ENCODE peak calls at places on chromosomes 7 and 10, in seven cellular contexts. D, C, N, L, A, U and H are unnamed samples.

GRCh38 chr7:158973941-158974785 is 117.8 kb downstream of the DYNC2I1 start:
- DNase-seq in D (no peak), C (peak; percentile 53), N (no peak), L (no peak), A (no peak), U (no peak), H (no peak)

GRCh38 chr7:121530251-121531174 is 134.4 kb upstream of the FAM3C start:
- DNase-seq in D (peak; percentile 96), C (no peak), N (no peak), L (no peak), A (peak; percentile 99), U (peak; percentile 99), H (no peak)

GRCh38 chr7:116180302-116180701 is 30.0 kb upstream of the TES start:
- DNase-seq in D (no peak), C (no peak), N (no peak), L (no peak), A (no peak), U (peak; percentile 64), H (no peak)

GRCh38 chr7:91517408-91517807 is 253.2 kb downstream of the FZD1 start:
- DNase-seq in D (peak; percentile 64), C (no peak), N (no peak), L (no peak), A (no peak), U (no peak), H (no peak)

GRCh38 chr10:132700168-132701098 is 85.5 kb downstream of the NKX6-2 start:
- DNase-seq in D (no peak), C (peak; percentile 73), N (no peak), L (peak; percentile 14), A (no peak), U (peak; percentile 48), H (peak; percentile 58)

GRCh38 chr10:132497083-132497680 is 40.4 kb upstream of the INPP5A start:
- DNase-seq in D (no peak), C (peak; percentile 59), N (no peak), L (no peak), A (no peak), U (no peak), H (no peak)

GRCh38 chr7:95583834-95584621 is 12.3 kb downstream of the PDK4 start:
- DNase-seq in D (no peak), C (no peak), N (no peak), L (no peak), A (no peak), U (no peak), H (no peak)

GRCh38 chr7:158492372-158492771 is 95.3 kb downstream of the PTPRN2 start:
- DNase-seq in D (no peak), C (no peak), N (no peak), L (no peak), A (no peak), U (no peak), H (no peak)

GRCh38 chr10:103188853-103189252 is 4.2 kb downstream of the NT5C2 start:
- DNase-seq in D (peak; percentile 39), C (no peak), N (no peak), L (no peak), A (no peak), U (peak; percentile 36), H (no peak)

GRCh38 chr10:78028438-78029293 is 649 bp downstream of the POLR3A start:
- DNase-seq in D (no peak), C (peak; percentile 78), N (no peak), L (no peak), A (no peak), U (peak; percentile 44), H (no peak)

GRCh38 chr7:12957487-12957886 is 270.1 kb downstream of the ARL4A start:
- DNase-seq in D (no peak), C (no peak), N (no peak), L (no peak), A (no peak), U (no peak), H (no peak)

GRCh38 chr7:143892527-143893300 is 9.3 kb downstream of the TCAF1 start:
- DNase-seq in D (no peak), C (no peak), N (no peak), L (no peak), A (no peak), U (no peak), H (no peak)

GRCh38 chr10:49679480-49679893 is at the start of gene C10orf53:
- DNase-seq in D (peak; percentile 28), C (no peak), N (no peak), L (peak; percentile 25), A (no peak), U (peak; percentile 32), H (peak; percentile 76)

GRCh38 chr7:69395072-69395714 is 203.1 kb upstream of the AUTS2 start:
- DNase-seq in D (peak; percentile 52), C (no peak), N (no peak), L (no peak), A (peak; percentile 77), U (peak; percentile 97), H (no peak)

GRCh38 chr7:17123020-17123419 is 175.4 kb upstream of the AHR start:
- DNase-seq in D (no peak), C (no peak), N (no peak), L (no peak), A (peak; percentile 82), U (peak; percentile 93), H (no peak)

GRCh38 chr10:133391761-133392518 is 2.0 kb upstream of the MTG1 start:
- DNase-seq in D (no peak), C (no peak), N (no peak), L (no peak), A (no peak), U (no peak), H (no peak)

GRCh38 chr10:68211635-68212034 is 20.3 kb downstream of the ATOH7 start:
- DNase-seq in D (no peak), C (no peak), N (no peak), L (no peak), A (no peak), U (no peak), H (no peak)

GRCh38 chr7:101532000-101532399 is 97.1 kb downstream of the MYL10 start:
- DNase-seq in D (no peak), C (no peak), N (no peak), L (no peak), A (no peak), U (no peak), H (no peak)

GRCh38 chr10:114244126-114244525 is 5.1 kb downstream of the VWA2 start:
- DNase-seq in D (no peak), C (no peak), N (no peak), L (no peak), A (no peak), U (no peak), H (no peak)

DNA sequence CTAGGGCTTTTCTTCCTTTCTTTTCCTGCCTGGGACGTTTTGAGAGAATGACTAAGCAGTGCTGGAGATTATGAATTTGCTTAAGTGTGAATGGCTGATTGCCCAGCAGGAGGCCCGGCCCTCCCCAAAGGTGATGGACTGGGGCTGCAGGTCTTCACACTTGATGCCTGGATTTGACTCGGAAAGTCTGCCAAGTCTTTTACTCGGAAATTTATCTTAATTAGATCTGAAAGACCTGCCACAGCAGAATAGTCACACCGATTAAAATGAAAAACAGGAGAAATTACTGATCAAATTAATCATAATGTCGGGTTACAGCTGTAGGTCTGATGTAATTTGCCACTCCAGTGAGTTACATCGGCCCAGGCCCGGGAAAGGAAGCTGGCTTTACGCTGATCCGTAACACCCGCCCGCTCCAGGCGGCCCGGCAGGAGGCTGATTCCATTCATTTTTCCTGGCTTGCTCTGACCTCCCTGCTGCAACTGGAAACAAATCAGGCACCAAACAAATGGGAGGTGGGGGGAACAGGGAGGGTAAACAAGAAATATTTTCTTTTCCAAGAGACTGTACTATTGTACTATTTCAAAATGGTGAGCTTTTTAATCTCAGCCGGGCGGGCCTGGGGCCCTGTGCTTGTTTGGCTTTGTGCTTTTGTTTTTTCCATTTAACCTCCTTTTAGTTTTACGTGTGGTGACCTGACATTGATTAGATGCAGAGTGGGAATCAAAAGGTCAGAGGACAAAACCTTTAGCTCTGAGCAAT is 212.4 kb upstream of the YAE1 start:
- DNase-seq in D (peak; percentile 97), C (no peak), N (no peak), L (peak; percentile 18), A (no peak), U (peak; percentile 71), H (no peak)
- TF ChIP-seq CTCF in D (peak; percentile 26), C (no peak), N (no peak), L (no peak), A (no peak), U (no peak), H (peak; percentile 50)

GRCh38 chr10:102055647-102056419 is at the start of gene ARMH3:
- DNase-seq in D (peak; percentile 88), C (peak; percentile 98), N (no peak), L (peak; percentile 93), A (peak; percentile 87), U (peak; percentile 98), H (peak; percentile 92)
- TF ChIP-seq CTCF in D (no peak), C (no peak), N (no peak), L (no peak), A (no peak), U (no peak), H (no peak)

GRCh38 chr10:90862908-90863514 is 5.2 kb upstream of the HTR7 start:
- DNase-seq in D (no peak), C (no peak), N (no peak), L (no peak), A (no peak), U (peak; percentile 37), H (no peak)
- TF ChIP-seq CTCF in D (peak; percentile 90), C (no peak), N (peak; percentile 10), L (peak; percentile 65), A (peak; percentile 77), U (peak; percentile 80), H (peak; percentile 87)

DNA sequence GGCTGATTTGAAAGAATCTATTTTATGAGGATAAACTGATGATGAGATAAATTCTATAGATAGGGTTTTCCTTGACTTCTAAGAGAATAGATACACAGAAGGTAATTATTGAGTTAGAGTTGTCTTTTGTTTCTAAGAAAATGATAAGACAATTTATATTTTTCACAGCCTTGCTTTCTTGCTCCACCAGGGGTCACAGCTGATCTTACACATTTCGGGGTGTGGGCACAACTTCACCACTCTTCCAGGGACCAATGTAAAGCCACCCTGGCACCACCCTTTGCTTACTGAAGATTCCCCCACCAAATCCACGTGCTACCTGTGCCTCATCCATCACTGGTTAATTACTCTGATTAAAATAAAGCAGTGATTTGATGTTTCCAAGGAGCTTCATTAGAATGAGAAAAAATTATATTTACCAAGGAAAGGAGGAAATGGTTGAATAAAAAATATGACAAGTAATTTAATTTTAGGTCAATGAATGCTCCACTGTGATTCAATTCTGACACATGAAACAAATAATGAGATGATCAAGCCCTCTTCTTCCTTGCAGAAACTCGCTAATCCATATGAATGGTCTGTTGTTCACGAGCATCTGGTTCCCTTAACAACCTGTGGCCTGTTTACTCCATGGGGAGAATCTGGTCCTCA is 177.3 kb upstream of the TNS3 start:
- DNase-seq in D (no peak), C (no peak), N (no peak), L (no peak), A (no peak), U (no peak), H (no peak)
- TF ChIP-seq CTCF in D (peak; percentile 48), C (no peak), N (no peak), L (no peak), A (peak; percentile 7), U (peak; percentile 38), H (peak; percentile 44)

GRCh38 chr7:120089968-120090367 is 183.0 kb upstream of the KCND2 start:
- DNase-seq in D (no peak), C (no peak), N (no peak), L (no peak), A (no peak), U (peak; percentile 26), H (no peak)
- TF ChIP-seq CTCF in D (no peak), C (no peak), N (no peak), L (no peak), A (no peak), U (peak; percentile 41), H (no peak)